ENCODE peak calls at places on chromosomes 11 and 22, in eight cellular contexts. One of them, this sample, is unnamed.

GRCh38 chr11:44066732-44067131 is 662 bp downstream of the ACCS start:
- DNase-seq in heart right ventricle: no peak
- DNase-seq in brain microvascular endothelial cell: peak
- DNase-seq in astrocyte of the spinal cord: peak
- DNase-seq in endodermal cell: peak
- DNase-seq in cardiac fibroblast: peak
- DNase-seq in right atrium auricular region: peak
- DNase-seq in fibroblast of villous mesenchyme: peak
- DNase-seq in this sample: peak

GRCh38 chr22:29704528-29705285 is 15.1 kb upstream of the CABP7 start:
- DNase-seq in heart right ventricle: no peak
- DNase-seq in brain microvascular endothelial cell: peak
- DNase-seq in astrocyte of the spinal cord: peak
- DNase-seq in endodermal cell: no peak
- DNase-seq in cardiac fibroblast: peak
- DNase-seq in right atrium auricular region: no peak
- DNase-seq in fibroblast of villous mesenchyme: peak
- DNase-seq in this sample: peak

GRCh38 chr22:32325416-32325801 is 32.3 kb upstream of the RFPL3 start:
- DNase-seq in heart right ventricle: no peak
- DNase-seq in brain microvascular endothelial cell: no peak
- DNase-seq in astrocyte of the spinal cord: no peak
- DNase-seq in endodermal cell: peak
- DNase-seq in cardiac fibroblast: peak
- DNase-seq in right atrium auricular region: peak
- DNase-seq in fibroblast of villous mesenchyme: no peak
- DNase-seq in this sample: no peak

GRCh38 chr22:47010211-47010610 is 247.8 kb downstream of the TBC1D22A start:
- DNase-seq in heart right ventricle: no peak
- DNase-seq in brain microvascular endothelial cell: no peak
- DNase-seq in astrocyte of the spinal cord: no peak
- DNase-seq in endodermal cell: no peak
- DNase-seq in cardiac fibroblast: no peak
- DNase-seq in right atrium auricular region: no peak
- DNase-seq in fibroblast of villous mesenchyme: no peak
- DNase-seq in this sample: no peak

GRCh38 chr11:44611687-44612437 is 46.4 kb downstream of the CD82 start:
- DNase-seq in heart right ventricle: no peak
- DNase-seq in brain microvascular endothelial cell: no peak
- DNase-seq in astrocyte of the spinal cord: no peak
- DNase-seq in endodermal cell: no peak
- DNase-seq in cardiac fibroblast: no peak
- DNase-seq in right atrium auricular region: no peak
- DNase-seq in fibroblast of villous mesenchyme: no peak
- DNase-seq in this sample: no peak

GRCh38 chr11:62830904-62831519 is 839 bp downstream of the STX5 start:
- DNase-seq in heart right ventricle: no peak
- DNase-seq in brain microvascular endothelial cell: no peak
- DNase-seq in astrocyte of the spinal cord: no peak
- DNase-seq in endodermal cell: no peak
- DNase-seq in cardiac fibroblast: no peak
- DNase-seq in right atrium auricular region: no peak
- DNase-seq in fibroblast of villous mesenchyme: no peak
- DNase-seq in this sample: no peak

GRCh38 chr11:27307232-27307631 is 55.8 kb downstream of the CCDC34 start:
- DNase-seq in heart right ventricle: no peak
- DNase-seq in brain microvascular endothelial cell: no peak
- DNase-seq in astrocyte of the spinal cord: no peak
- DNase-seq in endodermal cell: no peak
- DNase-seq in cardiac fibroblast: no peak
- DNase-seq in right atrium auricular region: no peak
- DNase-seq in fibroblast of villous mesenchyme: no peak
- DNase-seq in this sample: no peak

GRCh38 chr22:31344369-31345330 is 1.5 kb downstream of the PATZ1 start:
- DNase-seq in heart right ventricle: peak
- DNase-seq in brain microvascular endothelial cell: peak
- DNase-seq in astrocyte of the spinal cord: peak
- DNase-seq in endodermal cell: no peak
- DNase-seq in cardiac fibroblast: peak
- DNase-seq in right atrium auricular region: peak
- DNase-seq in fibroblast of villous mesenchyme: peak
- DNase-seq in this sample: peak

GRCh38 chr11:13294771-13295579 is 17.4 kb downstream of the BMAL1 start:
- DNase-seq in heart right ventricle: no peak
- DNase-seq in brain microvascular endothelial cell: no peak
- DNase-seq in astrocyte of the spinal cord: no peak
- DNase-seq in endodermal cell: peak
- DNase-seq in cardiac fibroblast: no peak
- DNase-seq in right atrium auricular region: no peak
- DNase-seq in fibroblast of villous mesenchyme: no peak
- DNase-seq in this sample: no peak
- TF ChIP-seq CTCF in heart right ventricle: no peak
- TF ChIP-seq CTCF in brain microvascular endothelial cell: no peak
- TF ChIP-seq CTCF in astrocyte of the spinal cord: no peak
- TF ChIP-seq CTCF in endodermal cell: no peak
- TF ChIP-seq CTCF in cardiac fibroblast: no peak
- TF ChIP-seq CTCF in right atrium auricular region: no peak
- TF ChIP-seq CTCF in fibroblast of villous mesenchyme: no peak
- TF ChIP-seq CTCF in this sample: no peak

GRCh38 chr11:926341-926916 is 759 bp downstream of the AP2A2 start:
- DNase-seq in heart right ventricle: no peak
- DNase-seq in brain microvascular endothelial cell: peak
- DNase-seq in astrocyte of the spinal cord: peak
- DNase-seq in endodermal cell: peak
- DNase-seq in cardiac fibroblast: peak
- DNase-seq in right atrium auricular region: peak
- DNase-seq in fibroblast of villous mesenchyme: peak
- DNase-seq in this sample: peak

GRCh38 chr11:923691-924405 is 1.8 kb upstream of the AP2A2 start:
- DNase-seq in heart right ventricle: no peak
- DNase-seq in brain microvascular endothelial cell: no peak
- DNase-seq in astrocyte of the spinal cord: no peak
- DNase-seq in endodermal cell: no peak
- DNase-seq in cardiac fibroblast: no peak
- DNase-seq in right atrium auricular region: no peak
- DNase-seq in fibroblast of villous mesenchyme: no peak
- DNase-seq in this sample: peak

GRCh38 chr11:925158-925495 is 543 bp upstream of the AP2A2 start:
- DNase-seq in heart right ventricle: peak
- DNase-seq in brain microvascular endothelial cell: no peak
- DNase-seq in astrocyte of the spinal cord: no peak
- DNase-seq in endodermal cell: no peak
- DNase-seq in cardiac fibroblast: no peak
- DNase-seq in right atrium auricular region: no peak
- DNase-seq in fibroblast of villous mesenchyme: no peak
- DNase-seq in this sample: no peak

GRCh38 chr11:925496-926301 is at the start of gene AP2A2:
- DNase-seq in heart right ventricle: peak
- DNase-seq in brain microvascular endothelial cell: peak
- DNase-seq in astrocyte of the spinal cord: peak
- DNase-seq in endodermal cell: peak
- DNase-seq in cardiac fibroblast: peak
- DNase-seq in right atrium auricular region: peak
- DNase-seq in fibroblast of villous mesenchyme: peak
- DNase-seq in this sample: peak

DNA sequence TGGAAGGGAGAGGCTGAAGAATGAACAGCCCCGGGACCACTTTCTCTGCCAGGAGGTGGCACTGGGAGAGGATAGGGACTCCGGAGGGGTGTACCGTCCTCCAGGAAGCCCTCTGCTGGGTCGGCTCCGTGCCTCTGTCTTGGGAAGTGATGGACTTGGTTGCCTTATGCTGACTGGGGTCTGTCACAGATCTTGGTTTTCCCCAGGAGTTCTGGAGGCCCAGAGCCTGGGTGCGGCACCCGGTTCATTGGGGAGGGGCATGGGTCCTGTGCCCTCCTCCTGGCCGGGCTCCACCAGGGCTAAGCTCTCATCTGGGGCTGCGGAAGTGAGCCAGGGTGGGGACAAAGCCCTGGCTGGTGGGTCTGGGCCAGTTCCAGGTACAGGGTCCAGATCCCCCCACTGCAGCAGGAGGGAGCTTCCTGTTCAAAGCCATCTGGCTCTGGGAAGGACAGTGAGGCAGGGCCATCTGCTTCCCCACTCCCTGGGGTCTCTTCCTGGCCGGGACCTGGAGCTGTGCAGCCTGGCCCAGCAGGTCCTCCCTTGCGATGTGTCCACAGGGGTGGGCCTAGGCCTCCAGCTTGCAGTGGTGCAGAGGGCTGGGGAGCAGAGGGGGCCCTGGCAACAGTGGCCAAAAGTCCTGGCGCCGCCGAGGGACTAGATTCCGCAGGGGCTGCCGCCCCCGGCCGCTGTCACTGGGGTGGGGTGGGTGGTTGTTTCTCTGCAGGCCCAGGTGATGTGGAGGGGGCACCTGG is 1.1 kb upstream of the AP2A2 start:
- DNase-seq in heart right ventricle: no peak
- DNase-seq in brain microvascular endothelial cell: no peak
- DNase-seq in astrocyte of the spinal cord: no peak
- DNase-seq in endodermal cell: peak
- DNase-seq in cardiac fibroblast: no peak
- DNase-seq in right atrium auricular region: no peak
- DNase-seq in fibroblast of villous mesenchyme: no peak
- DNase-seq in this sample: no peak
- H3K4me3 ChIP-seq in heart right ventricle: no peak
- H3K4me3 ChIP-seq in brain microvascular endothelial cell: no peak
- H3K4me3 ChIP-seq in astrocyte of the spinal cord: no peak
- H3K4me3 ChIP-seq in endodermal cell: no peak
- H3K4me3 ChIP-seq in cardiac fibroblast: no peak
- H3K4me3 ChIP-seq in right atrium auricular region: no peak
- H3K4me3 ChIP-seq in fibroblast of villous mesenchyme: no peak
- H3K4me3 ChIP-seq in this sample: no peak

DNA sequence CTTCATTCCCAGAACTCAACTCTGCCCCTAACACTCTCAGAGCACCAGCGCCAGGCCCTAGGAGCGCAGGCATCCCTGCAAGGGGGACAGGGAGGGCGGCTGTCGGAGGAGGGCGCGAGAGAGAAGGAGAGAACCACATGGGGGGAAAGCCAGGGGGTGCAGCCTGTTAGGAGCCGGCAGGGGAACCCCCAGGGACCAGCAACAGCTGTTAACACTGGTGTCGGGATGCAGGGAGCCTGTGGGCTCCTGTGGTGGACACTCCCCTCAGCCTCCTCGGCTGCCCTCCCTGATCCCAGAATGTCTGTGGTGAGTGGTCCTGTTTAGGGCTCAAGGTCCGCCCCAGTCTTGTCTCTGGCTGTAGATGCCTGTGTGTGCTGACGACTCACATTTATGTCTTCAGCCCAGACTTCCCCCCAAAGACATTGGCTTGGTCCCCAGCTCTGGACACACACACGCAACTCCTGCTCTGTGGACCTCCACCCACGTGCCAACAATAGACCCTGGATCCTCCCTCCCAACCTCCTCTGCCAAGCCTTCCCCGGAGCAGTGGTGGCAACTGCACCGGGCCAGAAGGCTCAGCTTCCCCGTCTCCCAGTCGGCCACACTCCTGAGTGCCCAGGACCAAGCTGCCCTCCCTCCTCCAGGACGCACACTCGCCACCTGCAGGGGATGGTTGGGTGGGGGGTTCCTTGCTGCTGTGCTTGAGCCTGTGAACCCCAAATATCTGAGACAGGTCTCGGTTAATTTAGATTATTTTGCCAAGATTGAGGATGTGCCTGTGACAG is 817 bp upstream of the IFITM5 start:
- DNase-seq in heart right ventricle: peak
- DNase-seq in brain microvascular endothelial cell: no peak
- DNase-seq in astrocyte of the spinal cord: no peak
- DNase-seq in endodermal cell: peak
- DNase-seq in cardiac fibroblast: peak
- DNase-seq in right atrium auricular region: no peak
- DNase-seq in fibroblast of villous mesenchyme: peak
- DNase-seq in this sample: peak
- TF ChIP-seq CTCF in heart right ventricle: no peak
- TF ChIP-seq CTCF in brain microvascular endothelial cell: peak
- TF ChIP-seq CTCF in astrocyte of the spinal cord: no peak
- TF ChIP-seq CTCF in endodermal cell: peak
- TF ChIP-seq CTCF in cardiac fibroblast: peak
- TF ChIP-seq CTCF in right atrium auricular region: no peak
- TF ChIP-seq CTCF in fibroblast of villous mesenchyme: peak
- TF ChIP-seq CTCF in this sample: peak

GRCh38 chr22:50253941-50254340 is 2.9 kb upstream of the HDAC10 start:
- DNase-seq in heart right ventricle: no peak
- DNase-seq in brain microvascular endothelial cell: no peak
- DNase-seq in astrocyte of the spinal cord: no peak
- DNase-seq in endodermal cell: no peak
- DNase-seq in cardiac fibroblast: no peak
- DNase-seq in right atrium auricular region: no peak
- DNase-seq in fibroblast of villous mesenchyme: no peak
- DNase-seq in this sample: no peak

GRCh38 chr22:50251472-50252054 is 498 bp upstream of the HDAC10 start:
- DNase-seq in heart right ventricle: no peak
- DNase-seq in brain microvascular endothelial cell: no peak
- DNase-seq in astrocyte of the spinal cord: no peak
- DNase-seq in endodermal cell: no peak
- DNase-seq in cardiac fibroblast: no peak
- DNase-seq in right atrium auricular region: no peak
- DNase-seq in fibroblast of villous mesenchyme: no peak
- DNase-seq in this sample: no peak

GRCh38 chr22:50250555-50251471 is at the start of gene HDAC10:
- DNase-seq in heart right ventricle: peak
- DNase-seq in brain microvascular endothelial cell: peak
- DNase-seq in astrocyte of the spinal cord: peak
- DNase-seq in endodermal cell: peak
- DNase-seq in cardiac fibroblast: peak
- DNase-seq in right atrium auricular region: no peak
- DNase-seq in fibroblast of villous mesenchyme: peak
- DNase-seq in this sample: peak

GRCh38 chr22:50253046-50253580 is 2.0 kb upstream of the HDAC10 start:
- DNase-seq in heart right ventricle: no peak
- DNase-seq in brain microvascular endothelial cell: no peak
- DNase-seq in astrocyte of the spinal cord: no peak
- DNase-seq in endodermal cell: no peak
- DNase-seq in cardiac fibroblast: no peak
- DNase-seq in right atrium auricular region: no peak
- DNase-seq in fibroblast of villous mesenchyme: no peak
- DNase-seq in this sample: no peak

DNA sequence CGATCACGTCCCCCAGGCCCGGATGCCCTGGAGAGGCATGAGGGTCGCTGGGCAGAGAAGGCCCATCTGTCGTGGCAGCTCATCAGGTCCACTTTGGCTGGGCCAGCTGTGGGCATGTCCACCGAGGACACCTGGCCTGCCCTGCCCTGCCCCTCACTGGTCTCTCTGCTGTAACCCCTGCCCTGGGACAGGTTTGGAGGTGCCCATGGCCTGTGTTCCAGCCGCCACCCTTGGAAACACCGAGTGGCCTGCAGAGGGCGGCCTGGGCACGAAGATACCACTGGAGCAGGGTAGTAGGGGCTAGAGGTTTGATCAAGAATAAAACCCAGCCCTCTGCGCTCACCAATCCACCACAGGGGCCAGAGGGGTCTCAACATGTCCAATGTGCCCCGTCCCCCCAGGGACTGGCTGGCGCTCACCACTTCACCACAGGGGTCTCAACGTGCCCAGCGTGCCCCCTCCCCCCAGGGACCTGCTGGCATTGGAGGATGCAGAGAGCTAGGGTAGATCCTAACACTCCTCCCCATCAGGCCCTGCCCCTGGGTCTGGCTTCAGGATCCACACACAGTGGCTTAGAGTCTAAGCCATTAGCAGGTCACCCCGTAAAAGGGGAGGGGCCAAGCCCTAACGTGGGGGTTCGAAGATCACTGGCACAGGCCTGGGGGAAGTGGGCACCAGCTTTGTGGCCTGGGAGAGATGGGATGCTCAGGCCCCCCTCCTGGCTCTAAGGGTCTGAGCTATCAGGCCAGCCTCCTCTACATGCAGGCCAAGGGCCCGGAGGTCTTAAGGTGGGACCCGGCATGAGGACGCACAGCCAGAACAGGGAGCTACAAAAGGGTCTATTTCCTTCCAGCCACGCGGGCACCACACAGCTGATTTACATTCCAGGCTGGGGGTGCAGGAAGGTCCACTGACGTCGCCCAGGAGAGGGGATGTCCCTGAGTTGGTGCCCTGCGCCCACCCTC is 1.3 kb upstream of the HDAC10 start:
- DNase-seq in heart right ventricle: peak
- DNase-seq in brain microvascular endothelial cell: peak
- DNase-seq in astrocyte of the spinal cord: peak
- DNase-seq in endodermal cell: peak
- DNase-seq in cardiac fibroblast: peak
- DNase-seq in right atrium auricular region: peak
- DNase-seq in fibroblast of villous mesenchyme: peak
- DNase-seq in this sample: no peak
- H3K4me3 ChIP-seq in heart right ventricle: peak
- H3K4me3 ChIP-seq in brain microvascular endothelial cell: no peak
- H3K4me3 ChIP-seq in astrocyte of the spinal cord: no peak
- H3K4me3 ChIP-seq in endodermal cell: peak
- H3K4me3 ChIP-seq in cardiac fibroblast: no peak
- H3K4me3 ChIP-seq in right atrium auricular region: no peak
- H3K4me3 ChIP-seq in fibroblast of villous mesenchyme: no peak
- H3K4me3 ChIP-seq in this sample: no peak